ENCODE peak calls at places on chromosomes 5 and 9, in six cellular contexts. F is lower lobe of right lung, W is tibial nerve, S is adrenal gland, D is uterus, L is left ventricle myocardium inferior. P is an unnamed sample. For H3K4me1, the result is how much of the 10 kb centered on the place peaks cover.

GRCh38 chr9:87551692-87552303 is 54.1 kb downstream of the DAPK1 start:
- DNase-seq in W (no peak), D (no peak), S (no peak), L (no peak), F (no peak), P (peak)

GRCh38 chr5:123220616-123221146 is 131.6 kb downstream of the PRDM6 start:
- DNase-seq in W (no peak), S (no peak), L (no peak), F (no peak), D (no peak), P (no peak)

GRCh38 chr5:74927336-74927735 is 61.1 kb upstream of the FAM169A start:
- DNase-seq in L (no peak), S (no peak), D (no peak), W (no peak), F (no peak), P (no peak)

GRCh38 chr5:173817561-173817960 is 70.6 kb upstream of the CPEB4 start:
- DNase-seq in S (no peak), W (no peak), L (no peak), D (no peak), F (no peak), P (no peak)

GRCh38 chr9:109166171-109166770 is 778 bp downstream of the FRRS1L start:
- DNase-seq in S (no peak), W (no peak), F (no peak), D (no peak), L (no peak), P (no peak)

GRCh38 chr5:73596705-73597328 is 29.2 kb upstream of the ARHGEF28 start:
- DNase-seq in D (no peak), W (peak), S (no peak), L (no peak), F (no peak), P (peak)

GRCh38 chr5:168317521-168318147 is 26.2 kb downstream of the WWC1 start:
- DNase-seq in F (no peak), L (no peak), S (no peak), D (no peak), W (no peak), P (peak)

GRCh38 chr9:133117271-133118178 is 3.5 kb downstream of the RALGDS start:
- DNase-seq in S (peak), D (no peak), F (peak), W (no peak), L (peak), P (peak)

GRCh38 chr5:124738751-124739559 is 7.5 kb downstream of the ZNF608 start:
- DNase-seq in S (no peak), W (no peak), F (no peak), D (no peak), L (no peak), P (peak)

GRCh38 chr9:1606253-1606652 is 408.9 kb upstream of the SMARCA2 start:
- DNase-seq in F (no peak), W (no peak), L (no peak), S (no peak), D (no peak), P (no peak)

GRCh38 chr9:12851331-12851730 is 76.5 kb downstream of the LURAP1L start:
- DNase-seq in W (no peak), F (no peak), L (no peak), S (no peak), D (no peak), P (no peak)

GRCh38 chr5:41707853-41708603 is 162.2 kb downstream of the OXCT1 start:
- DNase-seq in F (no peak), S (no peak), W (no peak), D (no peak), L (no peak), P (peak)

GRCh38 chr5:51544386-51544785 is 161.1 kb downstream of the ISL1 start:
- DNase-seq in F (no peak), L (no peak), S (no peak), W (no peak), D (no peak), P (no peak)

GRCh38 chr5:100306000-100306399 is 229.2 kb upstream of the FAM174A start:
- DNase-seq in F (no peak), W (no peak), S (no peak), L (no peak), D (no peak), P (no peak)

GRCh38 chr5:166382031-166382430 is 1909.4 kb upstream of the WWC1 start:
- DNase-seq in W (no peak), S (no peak), F (no peak), L (no peak), D (no peak), P (no peak)

GRCh38 chr5:98763001-98763630 is 10.3 kb upstream of the RGMB start:
- DNase-seq in S (no peak), D (no peak), W (no peak), L (no peak), F (no peak), P (no peak)

GRCh38 chr9:111852291-111852690 is 44.3 kb upstream of the UGCG start:
- DNase-seq in D (no peak), S (no peak), L (no peak), F (no peak), W (no peak), P (no peak)

GRCh38 chr9:70504814-70505213 is 90.4 kb upstream of the KLF9 start:
- DNase-seq in W (no peak), S (no peak), D (no peak), F (no peak), L (no peak), P (no peak)

GRCh38 chr5:136203303-136203922 is 10.5 kb upstream of the SMIM32 start:
- DNase-seq in F (no peak), S (no peak), W (no peak), D (no peak), L (no peak), P (no peak)

GRCh38 chr5:111859533-111860270 is 102.7 kb upstream of the NREP start:
- DNase-seq in S (no peak), F (no peak), W (peak), D (no peak), L (no peak), P (no peak)

GRCh38 chr9:81529556-81530193 is 159.7 kb downstream of the TLE1 start:
- DNase-seq in W (no peak), D (no peak), F (no peak), L (no peak), S (peak), P (no peak)

GRCh38 chr5:59483971-59484472 is 409.5 kb downstream of the PDE4D start:
- DNase-seq in D (no peak), S (no peak), L (no peak), W (no peak), F (no peak), P (peak)

GRCh38 chr5:55509768-55510522 is 24.8 kb downstream of the PLPP1 start:
- DNase-seq in S (no peak), W (no peak), F (no peak), L (no peak), D (no peak), P (no peak)

GRCh38 chr5:113059232-113059805 is 82.7 kb downstream of the DCP2 start:
- DNase-seq in D (peak), L (peak), W (no peak), S (no peak), F (no peak), P (peak)

GRCh38 chr5:124643306-124643705 is 103.1 kb downstream of the ZNF608 start:
- DNase-seq in D (no peak), S (no peak), W (no peak), L (no peak), F (no peak), P (no peak)

GRCh38 chr9:109401169-109401989 is 80.5 kb upstream of the EPB41L4B start:
- DNase-seq in D (no peak), L (no peak), S (peak), W (peak), F (peak), P (peak)

GRCh38 chr5:169064093-169064492 is 236.8 kb downstream of the SLIT3 start:
- DNase-seq in W (peak), F (no peak), L (no peak), D (no peak), S (no peak), P (no peak)

GRCh38 chr5:175379867-175380266 is 64.1 kb downstream of the DRD1 start:
- DNase-seq in F (no peak), L (no peak), S (no peak), W (no peak), D (no peak), P (no peak)

GRCh38 chr5:76808142-76808691 is 10.6 kb upstream of the F2RL1 start:
- DNase-seq in S (no peak), W (no peak), L (no peak), F (no peak), D (no peak), P (no peak)

GRCh38 chr9:72351538-72352453 is 13.2 kb downstream of the ZFAND5 start:
- DNase-seq in W (no peak), L (peak), D (no peak), F (no peak), S (no peak), P (no peak)

GRCh38 chr5:19802686-19803085 is 185.3 kb downstream of the CDH18 start:
- DNase-seq in D (no peak), S (no peak), L (no peak), W (no peak), F (no peak), P (no peak)

GRCh38 chr5:144944936-144945335 is 774.3 kb downstream of the KCTD16 start:
- DNase-seq in W (no peak), F (no peak), D (no peak), S (no peak), L (no peak), P (no peak)

GRCh38 chr9:129359871-129360536 is 181.9 kb upstream of the IER5L start:
- DNase-seq in W (no peak), L (no peak), S (no peak), D (no peak), F (no peak), P (no peak)
- H3K4me1 ChIP-seq in W (under half), L (under half), S (under half), D (under half), F (under half), P (under half)

GRCh38 chr5:26060212-26060611 is 978.2 kb downstream of the CDH9 start:
- DNase-seq in D (no peak), F (no peak), S (no peak), L (no peak), W (no peak), P (no peak)
- H3K4me3 ChIP-seq in D (no peak), F (no peak), S (no peak), L (no peak), W (no peak), P (no peak)

GRCh38 chr9:32703635-32704034 is 68.2 kb upstream of the TAF1L start:
- DNase-seq in W (no peak), F (no peak), L (no peak), D (no peak), S (no peak), P (no peak)
- TF ChIP-seq CTCF in W (no peak), F (no peak), L (no peak), D (no peak), S (no peak), P (peak)

GRCh38 chr5:159179556-159180305 is 29.6 kb downstream of the RNF145 start:
- DNase-seq in S (no peak), F (no peak), D (no peak), W (no peak), L (no peak), P (no peak)

GRCh38 chr5:159178978-159179377 is 30.4 kb downstream of the RNF145 start:
- DNase-seq in L (no peak), F (no peak), D (no peak), S (no peak), W (no peak), P (no peak)

GRCh38 chr5:159174511-159175168 is 34.7 kb downstream of the RNF145 start:
- DNase-seq in F (no peak), L (no peak), S (no peak), D (no peak), W (no peak), P (no peak)

GRCh38 chr5:159171274-159171673 is 38.1 kb downstream of the RNF145 start:
- DNase-seq in W (no peak), F (no peak), L (no peak), D (no peak), S (no peak), P (no peak)

GRCh38 chr5:159175547-159175946 is 33.8 kb downstream of the RNF145 start:
- DNase-seq in L (no peak), W (no peak), F (no peak), D (no peak), S (no peak), P (no peak)
- H3K4me1 ChIP-seq in L (half or more), W (under half), F (half or more), D (under half), S (under half), P (under half)

GRCh38 chr9:89663264-89663970 is 58.6 kb downstream of the GADD45G start:
- DNase-seq in S (no peak), F (no peak), W (no peak), D (no peak), L (no peak), P (no peak)

GRCh38 chr9:89660286-89660685 is 55.5 kb downstream of the GADD45G start:
- DNase-seq in L (no peak), D (no peak), W (no peak), F (no peak), S (no peak), P (no peak)

GRCh38 chr9:89661391-89661949 is 56.7 kb downstream of the GADD45G start:
- DNase-seq in F (peak), S (no peak), D (no peak), W (no peak), L (peak), P (no peak)

GRCh38 chr9:89662718-89663246 is 58.0 kb downstream of the GADD45G start:
- DNase-seq in L (no peak), W (no peak), S (no peak), F (no peak), D (no peak), P (no peak)

DNA sequence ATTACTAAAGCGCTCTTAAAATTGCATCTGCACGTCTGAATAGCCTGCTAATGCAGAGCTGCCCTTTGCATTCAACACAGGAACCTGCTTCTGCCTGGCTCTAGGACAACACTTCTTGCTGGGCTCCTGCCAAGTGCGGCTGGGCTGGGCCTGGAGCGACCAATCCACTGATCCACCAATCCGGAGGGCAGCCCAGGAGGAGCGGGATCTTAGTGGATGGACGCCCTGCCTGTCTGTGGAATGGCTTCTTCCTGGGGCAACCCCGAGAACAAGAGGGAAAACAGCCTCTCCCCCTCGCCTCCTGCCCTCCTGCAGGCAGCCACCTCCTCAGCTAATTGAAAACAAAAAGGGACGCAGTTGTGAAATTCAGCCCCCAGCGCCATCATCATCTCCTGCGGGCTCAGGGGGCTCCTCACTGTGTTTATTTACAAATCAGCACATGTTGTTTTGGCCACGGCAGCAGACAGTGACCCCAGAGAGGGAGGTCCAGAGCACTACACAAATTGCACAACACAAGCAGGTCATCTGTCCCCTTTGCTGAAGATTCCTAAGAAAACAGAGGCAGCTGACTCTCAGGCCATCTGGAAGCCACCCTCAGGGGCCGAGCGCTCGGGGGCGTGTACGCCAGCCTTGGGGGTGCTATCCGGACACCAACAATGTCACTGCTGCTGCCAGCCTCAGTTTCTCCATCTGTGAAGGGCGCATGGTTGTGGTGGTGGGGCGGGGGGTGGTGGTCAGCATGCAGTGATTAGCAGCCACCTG is 57.3 kb downstream of the GADD45G start:
- DNase-seq in F (peak), W (peak), D (peak), L (peak), S (peak), P (peak)
- H3K4me3 ChIP-seq in F (peak), W (peak), D (peak), L (peak), S (peak), P (peak)

GRCh38 chr9:127418037-127418471 is 6.1 kb upstream of the ZNF79 start:
- DNase-seq in L (no peak), F (no peak), D (no peak), S (no peak), W (no peak), P (peak)
- TF ChIP-seq CTCF in L (peak), F (peak), D (no peak), S (peak), W (no peak), P (peak)